ENCODE peak calls at places on chromosomes 6 and 20, in seven cellular contexts. G is activated naive CD8-positive, alpha-beta T cell treated with anti-CD3 and anti-CD28 coated beads for 36 hours; O is nephron progenitor cell; Z is hepatocyte; X is memory B cell; H is stimulated activated CD4-positive, alpha-beta T cell treated with anti-CD3 and anti-CD28 coated beads, Interleukin-1b, Interleukin-23, amount 100 ng/mL, for 1 hour; P is cardiac fibroblast. V is an unnamed sample.

GRCh38 chr6:33549896-33550295 is 30.2 kb downstream of the BAK1 start:
- DNase-seq in G (no peak), O (no peak), X (no peak), P (no peak), Z (no peak), H (no peak), V (no peak)

GRCh38 chr6:2244261-2245102 is 923 bp downstream of the GMDS start:
- DNase-seq in X (no peak), Z (peak), H (peak), P (no peak), G (no peak), O (peak), V (peak)

GRCh38 chr6:44149369-44150012 is 9.1 kb upstream of the CAPN11 start:
- DNase-seq in O (no peak), Z (no peak), H (no peak), X (no peak), P (no peak), G (no peak), V (no peak)

GRCh38 chr6:30781362-30781696 is 37.0 kb upstream of the IER3 start:
- DNase-seq in H (no peak), O (no peak), X (no peak), G (no peak), Z (no peak), P (no peak), V (no peak)

GRCh38 chr20:10307359-10307735 is 88.7 kb downstream of the SNAP25 start:
- DNase-seq in H (no peak), O (no peak), X (no peak), P (no peak), Z (no peak), G (no peak), V (no peak)

GRCh38 chr6:33430991-33431879 is 11.4 kb downstream of the SYNGAP1 start:
- DNase-seq in X (peak), P (peak), H (peak), O (peak), Z (peak), G (peak), V (peak)

GRCh38 chr20:32970115-32970972 is 33.9 kb downstream of the SUN5 start:
- DNase-seq in X (no peak), H (no peak), Z (peak), G (no peak), O (no peak), P (no peak), V (peak)

GRCh38 chr6:80531676-80532619 is 425.5 kb downstream of the BCKDHB start:
- DNase-seq in O (no peak), Z (no peak), X (no peak), P (peak), H (no peak), G (no peak), V (no peak)

GRCh38 chr6:139732451-139732850 is 358.0 kb upstream of the CITED2 start:
- DNase-seq in G (no peak), X (no peak), Z (peak), H (no peak), O (no peak), P (peak), V (no peak)

GRCh38 chr20:52025938-52026337 is 165.6 kb downstream of the ZFP64 start:
- DNase-seq in O (no peak), Z (peak), P (no peak), H (no peak), X (no peak), G (no peak), V (no peak)

GRCh38 chr20:1443085-1443484 is 23.6 kb downstream of the NSFL1C start:
- DNase-seq in H (no peak), G (no peak), P (no peak), X (no peak), O (no peak), Z (no peak), V (no peak)

GRCh38 chr20:34525709-34526416 is 9.6 kb downstream of the DYNLRB1 start:
- DNase-seq in O (no peak), X (no peak), P (peak), Z (peak), G (no peak), H (no peak), V (peak)

GRCh38 chr6:111745186-111745585 is 128.1 kb downstream of the FYN start:
- DNase-seq in P (peak), X (no peak), O (no peak), G (no peak), H (no peak), Z (no peak), V (no peak)

GRCh38 chr6:7784248-7784647 is 58.3 kb downstream of the BMP6 start:
- DNase-seq in X (no peak), P (no peak), G (no peak), H (no peak), O (no peak), Z (no peak), V (no peak)

GRCh38 chr20:31260326-31260932 is 3.0 kb downstream of the DEFB115 start:
- DNase-seq in P (peak), O (no peak), H (no peak), Z (peak), X (no peak), G (no peak), V (no peak)

GRCh38 chr6:151209071-151209831 is 30.5 kb upstream of the AKAP12 start:
- DNase-seq in P (peak), X (no peak), H (no peak), O (no peak), Z (peak), G (no peak), V (no peak)

GRCh38 chr6:126661646-126662045 is 321.7 kb downstream of the CENPW start:
- DNase-seq in P (peak), Z (no peak), X (no peak), G (no peak), O (no peak), H (no peak), V (no peak)

GRCh38 chr6:167399051-167399387 is 74.1 kb downstream of the TTLL2 start:
- DNase-seq in P (no peak), O (no peak), G (no peak), H (no peak), X (no peak), Z (no peak), V (no peak)

GRCh38 chr6:144343736-144344428 is 58.7 kb downstream of the UTRN start:
- DNase-seq in H (no peak), P (peak), O (no peak), X (peak), Z (no peak), G (no peak), V (no peak)

GRCh38 chr20:17896771-17897369 is 71.7 kb downstream of the SNX5 start:
- DNase-seq in X (no peak), Z (no peak), H (no peak), O (no peak), P (peak), G (no peak), V (no peak)

GRCh38 chr6:33856655-33857054 is 52.9 kb upstream of the MLN start:
- DNase-seq in G (peak), H (no peak), O (no peak), Z (no peak), X (peak), P (no peak), V (peak)

GRCh38 chr20:8366303-8366923 is 234.3 kb downstream of the PLCB1 start:
- DNase-seq in X (no peak), G (no peak), O (no peak), P (no peak), Z (no peak), H (no peak), V (no peak)

GRCh38 chr6:110341671-110342304 is 16.4 kb downstream of the METTL24 start:
- DNase-seq in P (peak), H (no peak), Z (peak), G (no peak), O (peak), X (no peak), V (no peak)

GRCh38 chr6:73509851-73510250 is 11.0 kb downstream of the EEF1A1 start:
- DNase-seq in X (no peak), Z (no peak), H (no peak), G (no peak), P (no peak), O (no peak), V (no peak)

GRCh38 chr6:30890646-30891449 is 6.5 kb downstream of the DDR1 start:
- DNase-seq in Z (no peak), O (no peak), H (no peak), G (no peak), X (no peak), P (no peak), V (no peak)

V was measured in ureter.